ENCODE peak calls at places on chromosomes 11 and 22, in four cellular contexts. One of them, this sample, is unnamed.

GRCh38 chr11:115501895-115502589 is 2.2 kb downstream of the CADM1 start:
- DNase-seq in AG04450: no peak
- DNase-seq in IMR-90: peak; percentile 21
- DNase-seq in HFF-Myc: no peak
- DNase-seq in this sample: no peak

GRCh38 chr11:8826901-8827560 is 84.0 kb upstream of the AKIP1 start:
- DNase-seq in AG04450: no peak
- DNase-seq in IMR-90: no peak
- DNase-seq in HFF-Myc: no peak
- DNase-seq in this sample: no peak

GRCh38 chr11:44750440-44751005 is 23.8 kb downstream of the TSPAN18 start:
- DNase-seq in AG04450: no peak
- DNase-seq in IMR-90: no peak
- DNase-seq in HFF-Myc: no peak
- DNase-seq in this sample: no peak

GRCh38 chr11:68927280-68928107 is 23.8 kb downstream of the IGHMBP2 start:
- DNase-seq in AG04450: no peak
- DNase-seq in IMR-90: peak; percentile 36
- DNase-seq in HFF-Myc: no peak
- DNase-seq in this sample: no peak

GRCh38 chr22:42473484-42474193 is 41.4 kb upstream of the NFAM1 start:
- DNase-seq in AG04450: peak; percentile 11
- DNase-seq in IMR-90: peak; percentile 63
- DNase-seq in HFF-Myc: peak; percentile 39
- DNase-seq in this sample: peak; percentile 13

GRCh38 chr11:134207538-134208239 is 16.1 kb downstream of the NCAPD3 start:
- DNase-seq in AG04450: no peak
- DNase-seq in IMR-90: no peak
- DNase-seq in HFF-Myc: no peak
- DNase-seq in this sample: no peak

GRCh38 chr11:134687548-134687947 is 275.5 kb upstream of the B3GAT1 start:
- DNase-seq in AG04450: no peak
- DNase-seq in IMR-90: no peak
- DNase-seq in HFF-Myc: no peak
- DNase-seq in this sample: no peak

GRCh38 chr11:16346975-16347374 is 9.4 kb downstream of the SOX6 start:
- DNase-seq in AG04450: no peak
- DNase-seq in IMR-90: peak; percentile 83
- DNase-seq in HFF-Myc: no peak
- DNase-seq in this sample: peak; percentile 14

GRCh38 chr22:20653012-20653794 is 120.7 kb upstream of the SERPIND1 start:
- DNase-seq in AG04450: no peak
- DNase-seq in IMR-90: no peak
- DNase-seq in HFF-Myc: no peak
- DNase-seq in this sample: no peak

GRCh38 chr22:22884888-22885840 is 2.5 kb upstream of the IGLL5 start:
- DNase-seq in AG04450: no peak
- DNase-seq in IMR-90: no peak
- DNase-seq in HFF-Myc: no peak
- DNase-seq in this sample: no peak

GRCh38 chr11:17845431-17845881 is 110.9 kb downstream of the KCNC1 start:
- DNase-seq in AG04450: peak; percentile 56
- DNase-seq in IMR-90: peak; percentile 91
- DNase-seq in HFF-Myc: peak; percentile 41
- DNase-seq in this sample: peak; percentile 51

GRCh38 chr11:74141274-74141695 is 29.5 kb downstream of the C2CD3 start:
- DNase-seq in AG04450: no peak
- DNase-seq in IMR-90: no peak
- DNase-seq in HFF-Myc: no peak
- DNase-seq in this sample: no peak

GRCh38 chr11:76152741-76153608 is 53.3 kb downstream of the WNT11 start:
- DNase-seq in AG04450: no peak
- DNase-seq in IMR-90: no peak
- DNase-seq in HFF-Myc: no peak
- DNase-seq in this sample: no peak

GRCh38 chr11:65437436-65438227 is 15.0 kb downstream of the NEAT1 start:
- DNase-seq in AG04450: no peak
- DNase-seq in IMR-90: peak; percentile 41
- DNase-seq in HFF-Myc: no peak
- DNase-seq in this sample: no peak

GRCh38 chr22:50540352-50540751 is 5.3 kb upstream of the KLHDC7B start:
- DNase-seq in AG04450: no peak
- DNase-seq in IMR-90: no peak
- DNase-seq in HFF-Myc: no peak
- DNase-seq in this sample: no peak

GRCh38 chr22:20131593-20131855 is at the start of gene ZDHHC8:
- DNase-seq in AG04450: no peak
- DNase-seq in IMR-90: no peak
- DNase-seq in HFF-Myc: no peak
- DNase-seq in this sample: no peak

GRCh38 chr11:99683933-99684332 is 663.2 kb downstream of the CNTN5 start:
- DNase-seq in AG04450: no peak
- DNase-seq in IMR-90: no peak
- DNase-seq in HFF-Myc: no peak
- DNase-seq in this sample: no peak

GRCh38 chr11:134528453-134528852 is 116.4 kb upstream of the B3GAT1 start:
- DNase-seq in AG04450: no peak
- DNase-seq in IMR-90: no peak
- DNase-seq in HFF-Myc: no peak
- DNase-seq in this sample: no peak

GRCh38 chr11:12813371-12814225 is 139.4 kb downstream of the TEAD1 start:
- DNase-seq in AG04450: peak; percentile 69
- DNase-seq in IMR-90: peak; percentile 88
- DNase-seq in HFF-Myc: no peak
- DNase-seq in this sample: no peak

GRCh38 chr11:111922803-111923202 is 4.1 kb downstream of the C11orf52 start:
- DNase-seq in AG04450: no peak
- DNase-seq in IMR-90: peak; percentile 89
- DNase-seq in HFF-Myc: no peak
- DNase-seq in this sample: no peak

GRCh38 chr11:66373261-66373660 is 1.7 kb upstream of the SLC29A2 start:
- DNase-seq in AG04450: no peak
- DNase-seq in IMR-90: no peak
- DNase-seq in HFF-Myc: no peak
- DNase-seq in this sample: no peak

GRCh38 chr11:103326070-103326794 is 217.0 kb downstream of the DYNC2H1 start:
- DNase-seq in AG04450: peak; percentile 45
- DNase-seq in IMR-90: peak; percentile 78
- DNase-seq in HFF-Myc: peak; percentile 65
- DNase-seq in this sample: peak; percentile 27

GRCh38 chr11:119797137-119797611 is 68.2 kb upstream of the NECTIN1 start:
- DNase-seq in AG04450: no peak
- DNase-seq in IMR-90: no peak
- DNase-seq in HFF-Myc: no peak
- DNase-seq in this sample: no peak

GRCh38 chr11:108703916-108704315 is 39.0 kb downstream of the DDX10 start:
- DNase-seq in AG04450: no peak
- DNase-seq in IMR-90: no peak
- DNase-seq in HFF-Myc: no peak
- DNase-seq in this sample: no peak

GRCh38 chr22:40874016-40874415 is 12.1 kb upstream of the DNAJB7 start:
- DNase-seq in AG04450: no peak
- DNase-seq in IMR-90: no peak
- DNase-seq in HFF-Myc: no peak
- DNase-seq in this sample: no peak

GRCh38 chr11:133892584-133893380 is 47.5 kb upstream of the SPATA19 start:
- DNase-seq in AG04450: no peak
- DNase-seq in IMR-90: no peak
- DNase-seq in HFF-Myc: no peak
- DNase-seq in this sample: no peak

GRCh38 chr11:68303083-68303482 is 9.3 kb upstream of the LRP5 start:
- DNase-seq in AG04450: no peak
- DNase-seq in IMR-90: no peak
- DNase-seq in HFF-Myc: no peak
- DNase-seq in this sample: no peak

GRCh38 chr11:65425105-65425970 is 2.7 kb downstream of the NEAT1 start:
- DNase-seq in AG04450: no peak
- DNase-seq in IMR-90: peak; percentile 78
- DNase-seq in HFF-Myc: no peak
- DNase-seq in this sample: no peak

GRCh38 chr22:37284807-37285355 is 2.6 kb downstream of the CYTH4 start:
- DNase-seq in AG04450: no peak
- DNase-seq in IMR-90: no peak
- DNase-seq in HFF-Myc: no peak
- DNase-seq in this sample: no peak
- H3K4me3 ChIP-seq in AG04450: no peak overlapping the region
- H3K4me3 ChIP-seq in IMR-90: no peak overlapping the region
- H3K4me3 ChIP-seq in HFF-Myc: no peak overlapping the region
- H3K4me3 ChIP-seq in this sample: no peak overlapping the region

GRCh38 chr22:29146771-29147170 is 58.9 kb upstream of the EMID1 start:
- DNase-seq in AG04450: no peak
- DNase-seq in IMR-90: no peak
- DNase-seq in HFF-Myc: no peak
- DNase-seq in this sample: no peak

GRCh38 chr22:29145321-29146072 is 60.2 kb upstream of the EMID1 start:
- DNase-seq in AG04450: no peak
- DNase-seq in IMR-90: no peak
- DNase-seq in HFF-Myc: no peak
- DNase-seq in this sample: no peak

GRCh38 chr22:29143848-29144785 is 61.6 kb upstream of the EMID1 start:
- DNase-seq in AG04450: no peak
- DNase-seq in IMR-90: no peak
- DNase-seq in HFF-Myc: no peak
- DNase-seq in this sample: no peak

GRCh38 chr22:29146101-29146560 is 59.6 kb upstream of the EMID1 start:
- DNase-seq in AG04450: no peak
- DNase-seq in IMR-90: no peak
- DNase-seq in HFF-Myc: no peak
- DNase-seq in this sample: no peak

GRCh38 chr22:29144786-29145160 is 60.9 kb upstream of the EMID1 start:
- DNase-seq in AG04450: no peak
- DNase-seq in IMR-90: no peak
- DNase-seq in HFF-Myc: no peak
- DNase-seq in this sample: no peak
- H3K4me3 ChIP-seq in AG04450: no peak overlapping the region
- H3K4me3 ChIP-seq in IMR-90: no peak overlapping the region
- H3K4me3 ChIP-seq in HFF-Myc: no peak overlapping the region
- H3K4me3 ChIP-seq in this sample: no peak overlapping the region

GRCh38 chr11:128940156-128940555 is 2.5 kb downstream of the TP53AIP1 start:
- DNase-seq in AG04450: no peak
- DNase-seq in IMR-90: no peak
- DNase-seq in HFF-Myc: no peak
- DNase-seq in this sample: no peak

GRCh38 chr11:128942272-128942612 is 429 bp downstream of the TP53AIP1 start:
- DNase-seq in AG04450: no peak
- DNase-seq in IMR-90: no peak
- DNase-seq in HFF-Myc: no peak
- DNase-seq in this sample: no peak

GRCh38 chr11:128941573-128942271 is 949 bp downstream of the TP53AIP1 start:
- DNase-seq in AG04450: no peak
- DNase-seq in IMR-90: no peak
- DNase-seq in HFF-Myc: no peak
- DNase-seq in this sample: no peak

GRCh38 chr11:128939591-128939990 is 3.1 kb downstream of the TP53AIP1 start:
- DNase-seq in AG04450: no peak
- DNase-seq in IMR-90: peak; percentile 25
- DNase-seq in HFF-Myc: no peak
- DNase-seq in this sample: no peak

DNA sequence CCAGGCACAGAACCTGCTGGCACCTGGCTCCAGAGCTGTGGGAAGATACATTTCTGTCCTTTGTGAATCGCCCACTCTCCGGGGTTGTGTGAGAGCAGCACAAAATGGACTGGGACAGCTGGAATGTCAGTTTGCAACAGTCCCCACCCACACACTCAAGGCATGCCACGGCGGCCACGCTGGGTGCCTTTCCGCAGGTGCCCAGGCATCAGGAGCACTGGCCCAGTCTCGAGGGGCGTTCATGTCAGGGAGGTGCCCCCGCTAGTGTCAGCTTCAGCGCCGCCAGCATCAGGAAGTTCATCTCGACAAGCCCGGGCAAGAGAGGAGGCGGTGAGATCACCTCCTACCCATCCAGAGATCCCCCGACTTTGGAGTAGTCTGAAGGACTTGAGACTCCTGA is 2.1 kb downstream of the TP53AIP1 start:
- DNase-seq in AG04450: no peak
- DNase-seq in IMR-90: no peak
- DNase-seq in HFF-Myc: no peak
- DNase-seq in this sample: no peak
- H3K4me3 ChIP-seq in AG04450: no peak overlapping the region
- H3K4me3 ChIP-seq in IMR-90: no peak overlapping the region
- H3K4me3 ChIP-seq in HFF-Myc: no peak overlapping the region
- H3K4me3 ChIP-seq in this sample: no peak overlapping the region

GRCh38 chr11:34840736-34841386 is 75.3 kb downstream of the APIP start:
- DNase-seq in AG04450: no peak
- DNase-seq in IMR-90: peak; percentile 13
- DNase-seq in HFF-Myc: peak; percentile 10
- DNase-seq in this sample: no peak
- H3K4me3 ChIP-seq in AG04450: no peak overlapping the region
- H3K4me3 ChIP-seq in IMR-90: no peak overlapping the region
- H3K4me3 ChIP-seq in HFF-Myc: no peak overlapping the region
- H3K4me3 ChIP-seq in this sample: no peak overlapping the region

GRCh38 chr11:105609832-105610781 is at the start of gene GRIA4:
- DNase-seq in AG04450: peak; percentile 16
- DNase-seq in IMR-90: peak; percentile 74
- DNase-seq in HFF-Myc: no peak
- DNase-seq in this sample: no peak

GRCh38 chr11:105611414-105611813 is 1.5 kb downstream of the GRIA4 start:
- DNase-seq in AG04450: no peak
- DNase-seq in IMR-90: no peak
- DNase-seq in HFF-Myc: no peak
- DNase-seq in this sample: no peak

GRCh38 chr11:105611837-105612480 is 2.1 kb downstream of the GRIA4 start:
- DNase-seq in AG04450: no peak
- DNase-seq in IMR-90: no peak
- DNase-seq in HFF-Myc: no peak
- DNase-seq in this sample: no peak

GRCh38 chr11:105610796-105611361 is 1.0 kb downstream of the GRIA4 start:
- DNase-seq in AG04450: no peak
- DNase-seq in IMR-90: no peak
- DNase-seq in HFF-Myc: no peak
- DNase-seq in this sample: no peak

DNA sequence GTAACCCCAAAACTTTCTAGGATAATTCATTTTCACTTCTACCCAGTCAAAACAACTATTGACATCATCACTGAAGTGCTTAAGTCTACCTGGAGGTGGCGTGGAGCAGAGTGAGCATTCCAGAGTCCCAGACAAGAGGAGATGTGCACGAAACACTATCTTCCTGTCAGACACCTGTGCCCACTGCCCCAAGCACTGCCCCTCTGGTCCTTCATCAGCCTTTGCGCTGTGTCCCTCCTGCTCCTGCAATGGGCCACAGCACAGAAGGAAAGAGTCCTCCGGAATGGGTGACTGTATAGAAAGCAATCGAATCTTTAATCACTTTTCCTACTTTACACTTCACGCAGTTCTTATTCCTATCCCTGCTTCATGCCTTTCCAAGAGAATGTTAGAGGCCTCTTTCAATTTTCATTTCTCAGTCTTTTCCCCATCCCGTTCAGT is 512 bp upstream of the GRIA4 start:
- DNase-seq in AG04450: no peak
- DNase-seq in IMR-90: peak; percentile 17
- DNase-seq in HFF-Myc: no peak
- DNase-seq in this sample: no peak
- H3K4me3 ChIP-seq in AG04450: peak overlapping the region; percentile 69
- H3K4me3 ChIP-seq in IMR-90: no peak overlapping the region
- H3K4me3 ChIP-seq in HFF-Myc: no peak overlapping the region
- H3K4me3 ChIP-seq in this sample: peak overlapping the region; percentile 54

This sample was measured in retinal pigment epithelial cell.